ENCODE peak calls at places on chromosomes 13 and 19, in six cellular contexts. R is body of pancreas; E is caudate nucleus; C is NCI-H1105 treated with DMSO at 0.1 percent for 48 hours; N is CD8-positive, alpha-beta memory T cell; X is PC-3. S is an unnamed sample.

GRCh38 chr19:944171-944567 is 18.3 kb downstream of the ARID3A start:
- DNase-seq in N (no peak), R (no peak), C (no peak), X (no peak), E (no peak), S (no peak)

GRCh38 chr19:46229442-46229841 is at the start of gene IGFL1:
- DNase-seq in C (no peak), X (no peak), N (no peak), E (no peak), R (no peak), S (no peak)

GRCh38 chr19:16206046-16206605 is 8.4 kb downstream of the AP1M1 start:
- DNase-seq in X (no peak), R (no peak), E (no peak), N (no peak), C (no peak), S (no peak)

GRCh38 chr13:67137044-67137735 is 92.9 kb downstream of the PCDH9 start:
- DNase-seq in E (no peak), R (no peak), N (no peak), X (no peak), C (no peak), S (no peak)

GRCh38 chr19:48368942-48369341 is 4.8 kb downstream of the SYNGR4 start:
- DNase-seq in C (no peak), X (no peak), E (no peak), N (no peak), R (no peak), S (no peak)

GRCh38 chr13:45047394-45048328 is 58.3 kb downstream of the GPALPP1 start:
- DNase-seq in X (peak), E (peak), R (peak), N (peak), C (peak), S (peak)

GRCh38 chr19:15328312-15328711 is 4.0 kb downstream of the BRD4 start:
- DNase-seq in N (no peak), X (no peak), R (no peak), E (no peak), C (no peak), S (no peak)

GRCh38 chr19:4474504-4475136 is 2.5 kb downstream of the HDGFL2 start:
- DNase-seq in R (no peak), N (no peak), C (peak), X (peak), E (peak), S (peak)

GRCh38 chr13:112979406-112979902 is 10.4 kb downstream of the MCF2L start:
- DNase-seq in C (no peak), R (no peak), X (no peak), N (no peak), E (no peak), S (no peak)

GRCh38 chr19:29277107-29277506 is 64.2 kb upstream of the UQCRFS1 start:
- DNase-seq in X (no peak), R (no peak), C (no peak), E (no peak), N (peak), S (peak)

GRCh38 chr13:101399365-101399764 is 16.9 kb downstream of the NALCN start:
- DNase-seq in X (no peak), R (no peak), E (no peak), N (no peak), C (no peak), S (no peak)

GRCh38 chr13:80047406-80047805 is 293.5 kb downstream of the SPRY2 start:
- DNase-seq in C (no peak), E (no peak), X (peak), N (no peak), R (no peak), S (no peak)

GRCh38 chr13:32211788-32212187 is 103.4 kb downstream of the ZAR1L start:
- DNase-seq in E (no peak), N (no peak), C (no peak), R (no peak), X (no peak), S (no peak)

GRCh38 chr19:5396963-5397362 is 56.4 kb upstream of the PTPRS start:
- DNase-seq in C (no peak), N (no peak), E (no peak), R (no peak), X (no peak), S (no peak)

GRCh38 chr13:94620286-94620896 is 18.7 kb downstream of the GPR180 start:
- DNase-seq in N (no peak), X (peak), R (no peak), E (no peak), C (peak), S (no peak)

GRCh38 chr19:12092065-12092867 is 27.7 kb downstream of the ZNF844 start:
- DNase-seq in R (peak), X (peak), E (peak), C (no peak), N (peak), S (peak)

GRCh38 chr13:40484981-40485380 is 181.5 kb downstream of the FOXO1 start:
- DNase-seq in E (no peak), R (peak), N (no peak), C (no peak), X (no peak), S (no peak)

GRCh38 chr13:91904597-91904996 is 506.2 kb downstream of the GPC5 start:
- DNase-seq in X (no peak), C (no peak), N (no peak), E (no peak), R (no peak), S (no peak)

GRCh38 chr19:47378246-47378645 is 29.1 kb downstream of the DHX34 start:
- DNase-seq in E (no peak), C (no peak), X (no peak), N (no peak), R (no peak), S (no peak)

GRCh38 chr13:27918918-27919255 is 913 bp upstream of the PDX1 start:
- DNase-seq in X (no peak), N (no peak), E (no peak), R (no peak), C (no peak), S (no peak)

GRCh38 chr13:113359556-113359955 is 4.4 kb downstream of the GRTP1 start:
- DNase-seq in E (no peak), R (no peak), N (no peak), X (no peak), C (no peak), S (no peak)

GRCh38 chr19:14476663-14477401 is 1.7 kb upstream of the PTGER1 start:
- DNase-seq in E (no peak), C (no peak), X (peak), N (peak), R (no peak), S (no peak)

GRCh38 chr19:55418185-55418584 is 10.6 kb upstream of the UBE2S start:
- DNase-seq in R (peak), X (peak), C (peak), E (no peak), N (peak), S (peak)

GRCh38 chr13:114033541-114034315 is 59.9 kb upstream of the C13orf46 start:
- DNase-seq in R (no peak), N (no peak), E (no peak), C (no peak), X (no peak), S (no peak)

GRCh38 chr19:31348416-31349159 is 648 bp downstream of the TSHZ3 start:
- DNase-seq in R (no peak), N (no peak), C (peak), E (peak), X (no peak), S (peak)

GRCh38 chr19:5804516-5805464 is at the start of gene NRTN:
- DNase-seq in N (peak), X (peak), R (peak), E (no peak), C (peak), S (no peak)

GRCh38 chr13:112333756-112334543 is 42.2 kb upstream of the SPACA7 start:
- DNase-seq in R (no peak), N (no peak), E (no peak), X (peak), C (no peak), S (no peak)

GRCh38 chr19:6721773-6722172 is 1.3 kb upstream of the C3 start:
- DNase-seq in C (no peak), N (no peak), R (no peak), E (no peak), X (no peak), S (no peak)

S was measured in nucleus accumbens.